ENCODE peak calls at places on chromosome 5, in seven cellular contexts. V, E, M, G, Z, Q and U are unnamed samples.

GRCh38 chr5:167261309-167262100 is 1029.9 kb upstream of the WWC1 start:
- DNase-seq in E (no peak), Q (peak), V (peak), Z (no peak), M (peak), G (no peak), U (no peak)

GRCh38 chr5:161342886-161343285 is 203.6 kb downstream of the GABRB2 start:
- DNase-seq in M (no peak), G (no peak), Z (no peak), Q (no peak), E (no peak), V (no peak), U (no peak)

GRCh38 chr5:34656001-34656699 is at the start of gene RAI14:
- DNase-seq in V (no peak), Q (peak), G (peak), Z (peak), E (peak), M (peak), U (peak)

GRCh38 chr5:150082889-150083288 is 3.5 kb downstream of the CSF1R start:
- DNase-seq in G (no peak), V (no peak), E (no peak), Z (no peak), M (no peak), Q (no peak), U (no peak)

GRCh38 chr5:142922223-142922952 is 152.2 kb downstream of the ARHGAP26 start:
- DNase-seq in V (peak), G (no peak), M (peak), Q (no peak), E (no peak), Z (peak), U (no peak)

GRCh38 chr5:20335978-20336377 is 348.0 kb upstream of the CDH18 start:
- DNase-seq in Z (no peak), E (no peak), Q (no peak), M (no peak), G (no peak), V (no peak), U (no peak)

GRCh38 chr5:173689171-173689676 is 72.8 kb upstream of the BOD1 start:
- DNase-seq in V (no peak), Q (no peak), Z (no peak), G (no peak), M (peak), E (no peak), U (no peak)

GRCh38 chr5:4113426-4113825 is 517.8 kb downstream of the IRX1 start:
- DNase-seq in Q (no peak), G (no peak), E (no peak), V (no peak), Z (no peak), M (no peak), U (no peak)

GRCh38 chr5:76082790-76083554 is at the start of gene SV2C:
- DNase-seq in V (no peak), M (peak), Q (peak), E (no peak), Z (no peak), G (no peak), U (peak)

GRCh38 chr5:139063664-139064054 is 134.5 kb downstream of the SIL1 start:
- DNase-seq in V (no peak), Q (no peak), E (no peak), Z (no peak), M (no peak), G (no peak), U (no peak)

GRCh38 chr5:53030828-53031425 is 41.8 kb downstream of the ITGA2 start:
- DNase-seq in E (no peak), V (no peak), Q (peak), Z (no peak), M (no peak), G (no peak), U (no peak)

GRCh38 chr5:17405976-17406876 is 91.8 kb upstream of the TAF11L2 start:
- DNase-seq in M (no peak), Z (no peak), E (no peak), V (no peak), Q (peak), G (no peak), U (no peak)

GRCh38 chr5:66239034-66239433 is 94.9 kb downstream of the SREK1 start:
- DNase-seq in V (no peak), M (peak), Z (no peak), G (no peak), E (no peak), Q (peak), U (no peak)

GRCh38 chr5:64767959-64768357 is 533 bp downstream of the SREK1IP1 start:
- DNase-seq in Q (no peak), M (no peak), Z (no peak), E (no peak), G (no peak), V (no peak), U (no peak)

GRCh38 chr5:157076558-157076957 is 17.6 kb upstream of the HAVCR1 start:
- DNase-seq in Q (no peak), Z (no peak), G (peak), M (peak), V (no peak), E (no peak), U (peak)

GRCh38 chr5:93592866-93593265 is 9.8 kb downstream of the NR2F1 start:
- DNase-seq in M (no peak), G (no peak), Z (no peak), E (no peak), V (no peak), Q (no peak), U (no peak)

GRCh38 chr5:74130141-74130897 is 504.3 kb downstream of the ARHGEF28 start:
- DNase-seq in G (no peak), V (no peak), M (no peak), Q (no peak), Z (no peak), E (no peak), U (no peak)

GRCh38 chr5:116532762-116533525 is 41.7 kb downstream of the SEMA6A start:
- DNase-seq in E (no peak), V (no peak), G (no peak), Q (no peak), Z (no peak), M (no peak), U (no peak)

GRCh38 chr5:68373050-68373449 is 157.5 kb downstream of the PIK3R1 start:
- DNase-seq in E (no peak), V (no peak), Q (no peak), M (no peak), G (no peak), Z (no peak), U (no peak)

GRCh38 chr5:45639038-45639437 is 57.1 kb downstream of the HCN1 start:
- DNase-seq in M (no peak), E (no peak), V (peak), G (no peak), Q (no peak), Z (no peak), U (no peak)

GRCh38 chr5:78003442-78003841 is 227.3 kb upstream of the TBCA start:
- DNase-seq in G (no peak), V (no peak), Q (no peak), E (no peak), Z (no peak), M (no peak), U (no peak)

GRCh38 chr5:177310332-177310731 is 1.4 kb downstream of the MXD3 start:
- DNase-seq in Q (no peak), M (no peak), V (no peak), E (no peak), Z (no peak), G (no peak), U (no peak)

GRCh38 chr5:98794001-98794400 is 20.5 kb downstream of the RGMB start:
- DNase-seq in Z (no peak), M (no peak), V (no peak), Q (no peak), E (no peak), G (no peak), U (no peak)

GRCh38 chr5:163585206-163585605 is 79.8 kb downstream of the MAT2B start:
- DNase-seq in M (no peak), V (no peak), G (no peak), Q (peak), Z (peak), E (no peak), U (no peak)

GRCh38 chr5:121640298-121640697 is 211.4 kb upstream of the FTMT start:
- DNase-seq in Q (no peak), G (no peak), V (no peak), E (no peak), Z (no peak), M (no peak), U (no peak)

GRCh38 chr5:68287976-68288755 is 72.6 kb downstream of the PIK3R1 start:
- DNase-seq in V (no peak), Q (peak), M (peak), E (peak), G (no peak), Z (peak), U (peak)

GRCh38 chr5:58598440-58598839 is 15.6 kb downstream of the RAB3C start:
- DNase-seq in E (no peak), Z (no peak), V (no peak), M (no peak), G (no peak), Q (no peak), U (no peak)

GRCh38 chr5:160970605-160971191 is 118.7 kb upstream of the ATP10B start:
- DNase-seq in E (no peak), Q (peak), V (no peak), M (no peak), Z (no peak), G (no peak), U (no peak)

GRCh38 chr5:42854795-42855194 is 43.1 kb upstream of the SELENOP start:
- DNase-seq in Z (no peak), G (no peak), Q (no peak), M (no peak), V (no peak), E (no peak), U (no peak)

GRCh38 chr5:58094031-58094430 is 365.9 kb downstream of the PLK2 start:
- DNase-seq in E (no peak), M (no peak), Q (peak), Z (no peak), V (no peak), G (no peak), U (no peak)

GRCh38 chr5:10533218-10533617 is 30.7 kb upstream of the ANKRD33B start:
- DNase-seq in M (no peak), E (no peak), Z (no peak), Q (no peak), V (no peak), G (no peak), U (no peak)

GRCh38 chr5:145975361-145976066 is 39.1 kb downstream of the SH3RF2 start:
- DNase-seq in Z (peak), Q (peak), E (no peak), M (peak), G (no peak), V (no peak), U (no peak)